ENCODE peak calls at places on chromosomes 6 and 20, in nine cellular contexts. C is activated CD4-positive, alpha-beta memory T cell treated with anti-CD3 and anti-CD28 coated beads, Interleukin-2, amount 10 ng/mL, durations not matched to agents 7 days and 5 days; G is mesothelial cell of epicardium; L is NCI-H460; S is GM18507; K is NCI-H1092; D is uterus; Y is NCI-H1105; Z is GM03348. F is an unnamed sample.

GRCh38 chr20:63053430-63054102 is 46.8 kb upstream of the BHLHE23 start:
- DNase-seq in G (no peak), S (no peak), Z (no peak), K (no peak), C (no peak), Y (no peak), L (no peak), D (no peak), F (no peak)

GRCh38 chr6:31701666-31702420 is 1.3 kb downstream of the ABHD16A start:
- DNase-seq in K (peak; percentile 12), L (no peak), G (no peak), S (no peak), Y (peak; percentile 22), C (no peak), D (no peak), Z (peak; percentile 42), F (no peak)

GRCh38 chr6:131125431-131125830 is 9.8 kb upstream of the AKAP7 start:
- DNase-seq in K (no peak), L (no peak), G (no peak), Y (no peak), S (no peak), Z (no peak), D (no peak), C (no peak), F (no peak)

GRCh38 chr6:165804331-165805066 is 141.5 kb upstream of the PDE10A start:
- DNase-seq in C (no peak), S (no peak), G (peak; percentile 41), L (no peak), D (no peak), Z (no peak), K (no peak), Y (no peak), F (no peak)

GRCh38 chr6:3457710-3458605 is 1.1 kb upstream of the SLC22A23 start:
- DNase-seq in D (peak; percentile 22), Y (peak; percentile 64), S (no peak), G (peak; percentile 45), C (peak; percentile 19), K (peak; percentile 7), L (no peak), Z (peak; percentile 16), F (no peak)

GRCh38 chr6:152173321-152173720 is 365.8 kb downstream of the ESR1 start:
- DNase-seq in Z (peak; percentile 29), G (no peak), Y (no peak), C (no peak), D (no peak), K (no peak), L (no peak), S (no peak), F (no peak)

GRCh38 chr6:12313311-12313991 is 23.3 kb downstream of the EDN1 start:
- DNase-seq in L (no peak), C (no peak), D (no peak), G (no peak), Y (no peak), Z (no peak), K (no peak), S (no peak), F (no peak)

GRCh38 chr20:33005908-33006775 is 1.4 kb upstream of the BPIFB2 start:
- DNase-seq in K (no peak), Z (no peak), S (no peak), D (no peak), C (no peak), Y (no peak), G (no peak), L (no peak), F (no peak)

GRCh38 chr6:129340983-129341382 is 369.0 kb downstream of the ARHGAP18 start:
- DNase-seq in C (no peak), G (no peak), Z (peak; percentile 4), S (no peak), Y (no peak), L (no peak), K (no peak), D (no peak), F (peak; percentile 89)

GRCh38 chr6:69379518-69379917 is 417.3 kb downstream of the LMBRD1 start:
- DNase-seq in S (no peak), C (no peak), D (no peak), K (no peak), Z (no peak), G (no peak), Y (peak; percentile 30), L (no peak), F (no peak)

GRCh38 chr20:59820204-59821041 is 113.0 kb downstream of the SYCP2 start:
- DNase-seq in L (no peak), D (peak; percentile 26), Y (peak; percentile 87), Z (no peak), S (no peak), K (no peak), G (no peak), C (peak; percentile 7), F (no peak)

F was measured in non-pigmented ciliary epithelial cell.